ENCODE peak calls at places on chromosomes 4 and X, in seven cellular contexts. R, L, M, V, D, B and E are unnamed samples.

GRCh38 chrX:153708415-153708814 is 15.8 kb downstream of the BCAP31 start:
- DNase-seq in L (peak), D (peak), V (peak), B (peak), R (peak), M (peak), E (peak)

GRCh38 chrX:10350221-10350620 is 193.4 kb downstream of the CLCN4 start:
- DNase-seq in B (no peak), L (no peak), M (no peak), D (no peak), R (no peak), V (no peak), E (no peak)

GRCh38 chr4:62429297-62429696 is 1229.2 kb downstream of the ADGRL3 start:
- DNase-seq in L (no peak), B (no peak), M (no peak), V (no peak), R (no peak), D (no peak), E (no peak)

GRCh38 chrX:16320765-16321355 is 153.6 kb downstream of the MAGEB17 start:
- DNase-seq in L (peak), B (peak), M (no peak), V (no peak), R (no peak), D (peak), E (peak)

GRCh38 chr4:4383085-4383484 is 3.8 kb upstream of the NSG1 start:
- DNase-seq in L (no peak), R (no peak), V (no peak), B (no peak), M (no peak), D (no peak), E (no peak)

GRCh38 chr4:73922766-73923630 is 53.8 kb downstream of the CXCL1 start:
- DNase-seq in L (peak), M (no peak), R (peak), V (no peak), D (peak), B (peak), E (peak)

GRCh38 chr4:120056249-120056648 is 10.4 kb downstream of the MAD2L1 start:
- DNase-seq in V (peak), M (no peak), D (peak), L (no peak), R (peak), B (peak), E (no peak)

GRCh38 chr4:6092131-6092530 is 73.9 kb upstream of the C4orf50 start:
- DNase-seq in D (no peak), V (no peak), L (no peak), R (no peak), M (no peak), B (no peak), E (no peak)

GRCh38 chrX:114611018-114611619 is 27.2 kb downstream of the HTR2C start:
- DNase-seq in B (peak), V (peak), R (peak), M (peak), L (peak), D (peak), E (peak)

GRCh38 chr4:26061248-26061986 is 147.4 kb downstream of the SMIM20 start:
- DNase-seq in L (peak), V (peak), M (peak), R (peak), B (peak), D (peak), E (peak)

GRCh38 chr4:145937021-145937861 is 1.4 kb downstream of the ZNF827 start:
- DNase-seq in B (peak), V (peak), M (no peak), R (peak), D (peak), L (peak), E (peak)

GRCh38 chr4:154349829-154350228 is 141.8 kb downstream of the DCHS2 start:
- DNase-seq in D (peak), M (peak), L (no peak), B (peak), V (peak), R (peak), E (peak)

GRCh38 chr4:141746026-141746425 is 109.6 kb downstream of the IL15 start:
- DNase-seq in B (no peak), V (no peak), R (peak), L (peak), M (no peak), D (no peak), E (no peak)

GRCh38 chrX:19964017-19964710 is 26.7 kb downstream of the BCLAF3 start:
- DNase-seq in B (no peak), L (no peak), D (no peak), V (no peak), M (no peak), R (peak), E (peak)

DNA sequence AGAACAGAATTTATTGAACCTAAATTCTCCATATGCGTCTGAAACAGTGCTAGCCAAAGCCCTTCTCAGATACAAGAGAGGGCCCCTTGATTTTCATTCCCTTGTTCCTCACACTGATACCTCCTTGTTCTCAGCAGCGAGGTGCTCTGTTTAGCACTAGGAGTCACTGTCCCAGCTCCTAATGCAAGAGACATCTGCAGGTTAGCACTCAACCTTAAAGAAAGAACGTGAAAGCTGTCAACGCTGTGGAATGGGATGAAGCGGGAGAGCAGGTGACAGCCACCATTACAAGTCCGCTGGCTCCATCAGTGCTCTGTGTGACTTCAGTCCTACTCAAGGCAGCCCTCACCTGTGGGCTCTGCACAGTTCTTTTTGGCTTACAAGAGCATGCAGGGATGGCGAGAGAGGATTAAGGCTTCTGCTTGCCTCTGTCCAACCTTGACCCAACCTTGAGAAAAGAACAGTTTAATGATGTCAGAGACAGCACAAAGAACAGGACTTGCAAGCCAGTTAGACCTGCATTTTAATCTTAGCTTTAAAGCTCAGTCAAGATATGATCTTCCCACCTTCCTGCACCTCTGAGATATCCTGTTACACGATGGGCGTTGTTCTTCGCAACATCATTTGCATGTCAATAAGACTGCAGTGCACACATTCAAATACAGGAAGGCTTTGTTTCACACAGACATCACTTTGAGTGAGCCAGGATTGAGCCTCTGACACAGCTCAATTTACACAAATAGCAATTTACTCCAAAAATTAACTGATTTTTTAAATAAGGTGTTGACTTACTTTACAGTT is 95.1 kb downstream of the ARSF start:
- DNase-seq in M (no peak), D (no peak), B (no peak), R (no peak), V (no peak), L (no peak), E (no peak)
- H3K9ac ChIP-seq in M (no peak), D (no peak), B (no peak), R (no peak), V (no peak), L (no peak), E (no peak)

GRCh38 chr4:80035336-80035735 is 37.7 kb downstream of the ANTXR2 start:
- DNase-seq in V (no peak), R (no peak), D (no peak), M (peak), B (no peak), L (no peak), E (no peak)

GRCh38 chr4:80036306-80036705 is 36.7 kb downstream of the ANTXR2 start:
- DNase-seq in B (no peak), D (no peak), M (no peak), L (no peak), R (no peak), V (no peak), E (no peak)

GRCh38 chr4:80033581-80033980 is 39.4 kb downstream of the ANTXR2 start:
- DNase-seq in V (no peak), L (no peak), R (peak), M (no peak), B (no peak), D (peak), E (no peak)

GRCh38 chr4:80036949-80037348 is 36.1 kb downstream of the ANTXR2 start:
- DNase-seq in D (peak), B (peak), L (peak), R (no peak), M (no peak), V (no peak), E (no peak)

GRCh38 chr4:80037864-80038263 is 35.2 kb downstream of the ANTXR2 start:
- DNase-seq in B (no peak), M (no peak), D (no peak), V (no peak), L (no peak), R (no peak), E (no peak)
- H3K9ac ChIP-seq in B (no peak), M (no peak), D (no peak), V (no peak), L (no peak), R (no peak), E (no peak)

DNA sequence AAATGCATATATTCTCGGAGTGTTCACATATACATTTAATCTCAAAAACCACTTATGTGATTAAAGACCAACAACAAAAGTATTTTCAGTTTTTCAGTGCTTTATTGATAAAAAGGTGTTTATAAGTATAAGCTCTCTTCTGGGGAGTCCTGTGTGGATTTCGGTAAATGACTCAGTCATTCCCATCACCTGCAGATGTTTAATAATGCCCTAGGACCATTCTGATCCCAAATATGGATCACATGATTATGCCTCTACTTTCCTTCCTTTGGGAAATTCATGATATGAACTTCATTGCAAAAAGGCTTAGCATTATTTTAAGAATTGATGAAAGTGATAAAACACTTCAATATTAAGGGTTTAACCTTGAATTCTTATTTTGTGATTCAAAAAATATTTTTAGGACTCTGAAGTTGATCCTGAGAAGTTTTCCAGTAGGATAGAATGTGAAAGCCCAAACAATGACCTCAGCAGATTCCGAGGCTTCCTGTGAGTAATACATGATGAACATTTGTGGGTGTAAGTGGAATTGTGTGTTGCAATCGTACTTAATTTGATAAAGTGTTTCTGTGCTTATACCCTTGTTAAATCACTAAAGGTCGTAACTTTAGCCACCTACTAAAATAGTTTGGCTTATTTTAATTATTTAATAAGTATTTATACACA is 40.2 kb downstream of the ATP10D start:
- DNase-seq in R (peak), V (no peak), M (no peak), B (peak), D (peak), L (peak), E (peak)
- H3K9ac ChIP-seq in R (no peak), V (no peak), M (no peak), B (no peak), D (peak), L (peak), E (peak)

GRCh38 chr4:174136013-174136412 is 147.5 kb downstream of the FBXO8 start:
- DNase-seq in R (no peak), V (no peak), L (no peak), D (peak), B (peak), M (no peak), E (no peak)
- H3K9ac ChIP-seq in R (no peak), V (no peak), L (no peak), D (peak), B (no peak), M (no peak), E (no peak)

GRCh38 chr4:59039046-59039445 is 1928.9 kb upstream of the IGFBP7 start:
- DNase-seq in B (no peak), M (no peak), V (no peak), R (no peak), L (no peak), D (no peak), E (no peak)
- H3K9ac ChIP-seq in B (no peak), M (no peak), V (no peak), R (no peak), L (no peak), D (no peak), E (no peak)

GRCh38 chr4:169438057-169438480 is 167.3 kb upstream of the SH3RF1 start:
- DNase-seq in D (no peak), V (no peak), R (no peak), L (no peak), B (no peak), M (peak), E (no peak)
- H3K9ac ChIP-seq in D (no peak), V (peak), R (no peak), L (no peak), B (no peak), M (no peak), E (no peak)

GRCh38 chrX:13028871-13029336 is 15.5 kb downstream of the FAM9C start:
- DNase-seq in L (no peak), D (no peak), R (peak), B (no peak), M (peak), V (peak), E (peak)
- H3K9ac ChIP-seq in L (peak), D (peak), R (peak), B (no peak), M (no peak), V (no peak), E (no peak)

DNA sequence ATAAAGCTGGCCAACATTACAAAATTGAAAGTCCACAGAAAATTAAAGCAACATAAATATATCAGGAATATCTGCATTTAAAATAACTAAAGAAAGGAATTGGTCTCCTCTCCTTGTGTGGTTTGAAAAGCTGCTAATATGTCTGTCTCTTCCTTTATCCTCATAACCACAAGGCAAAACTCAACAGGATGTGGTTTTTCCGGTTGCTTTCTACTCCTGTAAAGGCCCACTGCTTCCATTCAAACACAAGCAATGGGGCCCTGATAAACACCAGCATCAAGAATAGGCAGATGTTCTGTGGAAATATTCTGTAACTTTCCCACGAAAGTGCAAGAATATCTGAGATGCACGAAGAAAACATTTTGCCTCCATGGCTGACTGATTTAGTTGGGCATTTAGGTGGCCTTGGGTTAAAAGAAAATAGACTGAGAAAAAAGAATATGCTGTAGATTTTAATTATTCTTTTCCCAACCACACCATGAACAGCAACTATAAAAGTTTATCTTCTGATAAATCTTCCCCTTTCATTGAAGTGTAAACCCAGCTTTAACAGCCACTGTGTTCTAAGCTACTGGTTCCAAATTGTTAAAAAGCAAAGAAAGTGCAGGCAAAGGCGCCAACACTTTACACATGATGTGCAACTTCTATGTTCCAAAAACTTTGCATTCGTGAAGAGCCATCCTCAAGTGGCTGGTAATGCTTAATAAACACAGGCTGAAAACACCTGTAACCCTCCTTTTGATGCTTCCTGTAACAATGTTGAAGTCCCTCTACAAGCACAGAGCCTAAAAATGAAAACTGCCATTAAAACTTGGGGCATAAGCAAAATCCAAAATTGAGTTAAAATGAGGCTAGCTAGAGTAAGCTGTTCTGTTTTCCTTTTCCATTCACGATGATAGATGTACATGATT is 50.5 kb upstream of the NDST3 start:
- DNase-seq in R (no peak), L (peak), D (no peak), V (no peak), M (no peak), B (no peak), E (peak)
- H3K9ac ChIP-seq in R (no peak), L (no peak), D (no peak), V (no peak), M (no peak), B (no peak), E (no peak)